ENCODE peak calls at places on chromosome 5, in seven cellular contexts. One of them, this sample, is unnamed.

GRCh38 chr5:531749-532315 is 7.6 kb upstream of the SLC9A3 start:
- DNase-seq in cardiac muscle cell: no peak
- DNase-seq in effector memory CD4-positive, alpha-beta T cell: no peak
- DNase-seq in brain microvascular endothelial cell: no peak
- DNase-seq in dorsolateral prefrontal cortex: no peak
- DNase-seq in coronary artery: no peak
- DNase-seq in neural progenitor cell: no peak
- DNase-seq in this sample: no peak

GRCh38 chr5:141528401-141528984 is 39.6 kb downstream of the PCDHGC5 start:
- DNase-seq in cardiac muscle cell: no peak
- DNase-seq in effector memory CD4-positive, alpha-beta T cell: no peak
- DNase-seq in brain microvascular endothelial cell: no peak
- DNase-seq in dorsolateral prefrontal cortex: no peak
- DNase-seq in coronary artery: no peak
- DNase-seq in neural progenitor cell: no peak
- DNase-seq in this sample: no peak

GRCh38 chr5:170746081-170746951 is 37.2 kb upstream of the GABRP start:
- DNase-seq in cardiac muscle cell: no peak
- DNase-seq in effector memory CD4-positive, alpha-beta T cell: no peak
- DNase-seq in brain microvascular endothelial cell: no peak
- DNase-seq in dorsolateral prefrontal cortex: no peak
- DNase-seq in coronary artery: no peak
- DNase-seq in neural progenitor cell: peak; percentile 21
- DNase-seq in this sample: no peak

GRCh38 chr5:98771389-98772109 is 1.9 kb upstream of the RGMB start:
- DNase-seq in cardiac muscle cell: peak; percentile 88
- DNase-seq in effector memory CD4-positive, alpha-beta T cell: peak; percentile 41
- DNase-seq in brain microvascular endothelial cell: peak; percentile 90
- DNase-seq in dorsolateral prefrontal cortex: peak; percentile 43
- DNase-seq in coronary artery: no peak
- DNase-seq in neural progenitor cell: peak; percentile 87
- DNase-seq in this sample: peak; percentile 64

GRCh38 chr5:169801324-169801777 is 164.3 kb downstream of the DOCK2 start:
- DNase-seq in cardiac muscle cell: no peak
- DNase-seq in effector memory CD4-positive, alpha-beta T cell: no peak
- DNase-seq in brain microvascular endothelial cell: no peak
- DNase-seq in dorsolateral prefrontal cortex: no peak
- DNase-seq in coronary artery: no peak
- DNase-seq in neural progenitor cell: no peak
- DNase-seq in this sample: no peak

GRCh38 chr5:33422191-33422590 is 18.6 kb upstream of the TARS1 start:
- DNase-seq in cardiac muscle cell: no peak
- DNase-seq in effector memory CD4-positive, alpha-beta T cell: no peak
- DNase-seq in brain microvascular endothelial cell: no peak
- DNase-seq in dorsolateral prefrontal cortex: no peak
- DNase-seq in coronary artery: no peak
- DNase-seq in neural progenitor cell: no peak
- DNase-seq in this sample: no peak

GRCh38 chr5:158135682-158136176 is 276.8 kb upstream of the CLINT1 start:
- DNase-seq in cardiac muscle cell: no peak
- DNase-seq in effector memory CD4-positive, alpha-beta T cell: no peak
- DNase-seq in brain microvascular endothelial cell: no peak
- DNase-seq in dorsolateral prefrontal cortex: no peak
- DNase-seq in coronary artery: no peak
- DNase-seq in neural progenitor cell: peak; percentile 90
- DNase-seq in this sample: no peak

GRCh38 chr5:84724683-84725082 is 340.0 kb upstream of the EDIL3 start:
- DNase-seq in cardiac muscle cell: no peak
- DNase-seq in effector memory CD4-positive, alpha-beta T cell: no peak
- DNase-seq in brain microvascular endothelial cell: peak; percentile 76
- DNase-seq in dorsolateral prefrontal cortex: no peak
- DNase-seq in coronary artery: no peak
- DNase-seq in neural progenitor cell: no peak
- DNase-seq in this sample: no peak

GRCh38 chr5:94503677-94504076 is 114.7 kb downstream of the KIAA0825 start:
- DNase-seq in cardiac muscle cell: no peak
- DNase-seq in effector memory CD4-positive, alpha-beta T cell: no peak
- DNase-seq in brain microvascular endothelial cell: no peak
- DNase-seq in dorsolateral prefrontal cortex: no peak
- DNase-seq in coronary artery: no peak
- DNase-seq in neural progenitor cell: no peak
- DNase-seq in this sample: no peak

GRCh38 chr5:82183828-82184227 is 94.3 kb downstream of the RPS23 start:
- DNase-seq in cardiac muscle cell: no peak
- DNase-seq in effector memory CD4-positive, alpha-beta T cell: no peak
- DNase-seq in brain microvascular endothelial cell: no peak
- DNase-seq in dorsolateral prefrontal cortex: no peak
- DNase-seq in coronary artery: no peak
- DNase-seq in neural progenitor cell: no peak
- DNase-seq in this sample: no peak

GRCh38 chr5:169950333-169950732 is 30.0 kb downstream of the INSYN2B start:
- DNase-seq in cardiac muscle cell: no peak
- DNase-seq in effector memory CD4-positive, alpha-beta T cell: no peak
- DNase-seq in brain microvascular endothelial cell: no peak
- DNase-seq in dorsolateral prefrontal cortex: no peak
- DNase-seq in coronary artery: no peak
- DNase-seq in neural progenitor cell: no peak
- DNase-seq in this sample: no peak

GRCh38 chr5:157109744-157110143 is 900 bp upstream of the HAVCR2 start:
- DNase-seq in cardiac muscle cell: peak; percentile 7
- DNase-seq in effector memory CD4-positive, alpha-beta T cell: no peak
- DNase-seq in brain microvascular endothelial cell: no peak
- DNase-seq in dorsolateral prefrontal cortex: no peak
- DNase-seq in coronary artery: no peak
- DNase-seq in neural progenitor cell: no peak
- DNase-seq in this sample: peak; percentile 17

GRCh38 chr5:124927735-124928134 is 181.3 kb upstream of the ZNF608 start:
- DNase-seq in cardiac muscle cell: no peak
- DNase-seq in effector memory CD4-positive, alpha-beta T cell: no peak
- DNase-seq in brain microvascular endothelial cell: peak; percentile 83
- DNase-seq in dorsolateral prefrontal cortex: no peak
- DNase-seq in coronary artery: no peak
- DNase-seq in neural progenitor cell: no peak
- DNase-seq in this sample: no peak

GRCh38 chr5:78574731-78575161 is 73.8 kb downstream of the LHFPL2 start:
- DNase-seq in cardiac muscle cell: peak; percentile 75
- DNase-seq in effector memory CD4-positive, alpha-beta T cell: no peak
- DNase-seq in brain microvascular endothelial cell: peak; percentile 61
- DNase-seq in dorsolateral prefrontal cortex: no peak
- DNase-seq in coronary artery: no peak
- DNase-seq in neural progenitor cell: no peak
- DNase-seq in this sample: no peak

GRCh38 chr5:175520321-175520720 is 42.0 kb downstream of the SFXN1 start:
- DNase-seq in cardiac muscle cell: no peak
- DNase-seq in effector memory CD4-positive, alpha-beta T cell: no peak
- DNase-seq in brain microvascular endothelial cell: no peak
- DNase-seq in dorsolateral prefrontal cortex: no peak
- DNase-seq in coronary artery: no peak
- DNase-seq in neural progenitor cell: no peak
- DNase-seq in this sample: peak; percentile 6

DNA sequence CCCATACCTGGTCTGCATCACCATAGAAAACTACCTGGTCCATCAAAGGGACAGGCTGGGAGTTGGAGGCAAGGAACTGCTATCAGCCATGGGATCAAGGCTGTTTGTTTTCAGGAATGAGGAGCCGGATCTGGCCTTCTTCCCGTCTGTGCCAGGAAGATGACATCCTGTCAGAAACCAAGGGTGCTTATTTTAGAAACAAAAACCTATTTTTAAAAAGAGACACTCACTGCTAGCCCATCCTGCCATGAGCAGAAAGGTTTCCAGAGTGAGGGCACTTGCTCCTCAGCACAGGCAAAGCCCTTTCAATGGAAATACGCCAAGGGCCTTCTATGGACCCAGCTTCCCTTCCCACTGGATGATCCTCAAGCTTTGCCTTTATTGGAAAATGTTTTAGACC is 132.6 kb upstream of the FSTL4 start:
- DNase-seq in cardiac muscle cell: no peak
- DNase-seq in effector memory CD4-positive, alpha-beta T cell: no peak
- DNase-seq in brain microvascular endothelial cell: no peak
- DNase-seq in dorsolateral prefrontal cortex: no peak
- DNase-seq in coronary artery: peak; percentile 12
- DNase-seq in neural progenitor cell: no peak
- DNase-seq in this sample: no peak
- H3K27ac ChIP-seq in cardiac muscle cell: no peak overlapping the region
- H3K27ac ChIP-seq in effector memory CD4-positive, alpha-beta T cell: no peak overlapping the region
- H3K27ac ChIP-seq in brain microvascular endothelial cell: no peak overlapping the region
- H3K27ac ChIP-seq in dorsolateral prefrontal cortex: no peak overlapping the region
- H3K27ac ChIP-seq in coronary artery: no peak overlapping the region
- H3K27ac ChIP-seq in neural progenitor cell: no peak overlapping the region
- H3K27ac ChIP-seq in this sample: no peak overlapping the region

GRCh38 chr5:115600771-115601170 is 1.5 kb downstream of the TICAM2 start:
- DNase-seq in cardiac muscle cell: no peak
- DNase-seq in effector memory CD4-positive, alpha-beta T cell: no peak
- DNase-seq in brain microvascular endothelial cell: no peak
- DNase-seq in dorsolateral prefrontal cortex: no peak
- DNase-seq in coronary artery: no peak
- DNase-seq in neural progenitor cell: no peak
- DNase-seq in this sample: no peak

GRCh38 chr5:115599924-115600323 is 2.4 kb downstream of the TICAM2 start:
- DNase-seq in cardiac muscle cell: no peak
- DNase-seq in effector memory CD4-positive, alpha-beta T cell: no peak
- DNase-seq in brain microvascular endothelial cell: no peak
- DNase-seq in dorsolateral prefrontal cortex: no peak
- DNase-seq in coronary artery: no peak
- DNase-seq in neural progenitor cell: no peak
- DNase-seq in this sample: no peak

GRCh38 chr5:115601709-115602584 is at the start of gene TICAM2:
- DNase-seq in cardiac muscle cell: peak; percentile 15
- DNase-seq in effector memory CD4-positive, alpha-beta T cell: peak; percentile 41
- DNase-seq in brain microvascular endothelial cell: peak; percentile 43
- DNase-seq in dorsolateral prefrontal cortex: peak; percentile 69
- DNase-seq in coronary artery: peak; percentile 79
- DNase-seq in neural progenitor cell: peak; percentile 76
- DNase-seq in this sample: peak; percentile 58

GRCh38 chr5:115602585-115603125 is 376 bp upstream of the TICAM2 start:
- DNase-seq in cardiac muscle cell: no peak
- DNase-seq in effector memory CD4-positive, alpha-beta T cell: no peak
- DNase-seq in brain microvascular endothelial cell: no peak
- DNase-seq in dorsolateral prefrontal cortex: no peak
- DNase-seq in coronary artery: no peak
- DNase-seq in neural progenitor cell: peak; percentile 69
- DNase-seq in this sample: no peak

GRCh38 chr5:115599502-115599901 is 2.8 kb downstream of the TICAM2 start:
- DNase-seq in cardiac muscle cell: no peak
- DNase-seq in effector memory CD4-positive, alpha-beta T cell: no peak
- DNase-seq in brain microvascular endothelial cell: peak; percentile 41
- DNase-seq in dorsolateral prefrontal cortex: no peak
- DNase-seq in coronary artery: no peak
- DNase-seq in neural progenitor cell: no peak
- DNase-seq in this sample: no peak
- H3K27ac ChIP-seq in cardiac muscle cell: no peak overlapping the region
- H3K27ac ChIP-seq in effector memory CD4-positive, alpha-beta T cell: no peak overlapping the region
- H3K27ac ChIP-seq in brain microvascular endothelial cell: no peak overlapping the region
- H3K27ac ChIP-seq in dorsolateral prefrontal cortex: peak overlapping the region; percentile 16
- H3K27ac ChIP-seq in coronary artery: peak overlapping the region; percentile 59
- H3K27ac ChIP-seq in neural progenitor cell: no peak overlapping the region
- H3K27ac ChIP-seq in this sample: no peak overlapping the region

DNA sequence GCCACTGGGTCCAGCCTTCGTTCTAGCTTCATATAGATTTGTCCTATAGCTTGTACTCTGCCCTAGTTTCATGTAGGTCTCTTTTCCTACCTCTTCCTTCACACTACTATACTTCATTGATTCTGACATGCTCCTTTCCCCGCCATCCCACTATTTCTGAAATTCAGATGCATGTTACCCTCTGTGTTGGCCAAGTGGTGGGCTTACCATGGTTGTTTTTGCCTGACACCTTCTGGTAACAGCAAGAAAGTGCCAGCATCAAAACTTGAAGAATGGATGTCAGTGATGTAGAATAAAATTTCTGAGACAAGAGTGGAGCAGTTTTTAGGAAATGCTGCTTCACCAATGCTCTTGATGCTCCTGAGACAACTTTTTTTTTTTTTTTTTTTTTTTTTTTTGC is 19.5 kb upstream of the SERINC5 start:
- DNase-seq in cardiac muscle cell: peak; percentile 54
- DNase-seq in effector memory CD4-positive, alpha-beta T cell: no peak
- DNase-seq in brain microvascular endothelial cell: no peak
- DNase-seq in dorsolateral prefrontal cortex: no peak
- DNase-seq in coronary artery: no peak
- DNase-seq in neural progenitor cell: peak; percentile 57
- DNase-seq in this sample: no peak
- H3K27ac ChIP-seq in cardiac muscle cell: no peak overlapping the region
- H3K27ac ChIP-seq in effector memory CD4-positive, alpha-beta T cell: no peak overlapping the region
- H3K27ac ChIP-seq in brain microvascular endothelial cell: no peak overlapping the region
- H3K27ac ChIP-seq in dorsolateral prefrontal cortex: no peak overlapping the region
- H3K27ac ChIP-seq in coronary artery: no peak overlapping the region
- H3K27ac ChIP-seq in neural progenitor cell: no peak overlapping the region
- H3K27ac ChIP-seq in this sample: no peak overlapping the region

GRCh38 chr5:168796840-168797548 is 217.8 kb upstream of the PANK3 start:
- DNase-seq in cardiac muscle cell: no peak
- DNase-seq in effector memory CD4-positive, alpha-beta T cell: no peak
- DNase-seq in brain microvascular endothelial cell: no peak
- DNase-seq in dorsolateral prefrontal cortex: no peak
- DNase-seq in coronary artery: no peak
- DNase-seq in neural progenitor cell: peak; percentile 23
- DNase-seq in this sample: no peak
- H3K27ac ChIP-seq in cardiac muscle cell: no peak overlapping the region
- H3K27ac ChIP-seq in effector memory CD4-positive, alpha-beta T cell: no peak overlapping the region
- H3K27ac ChIP-seq in brain microvascular endothelial cell: no peak overlapping the region
- H3K27ac ChIP-seq in dorsolateral prefrontal cortex: peak overlapping the region; percentile 69
- H3K27ac ChIP-seq in coronary artery: no peak overlapping the region
- H3K27ac ChIP-seq in neural progenitor cell: no peak overlapping the region
- H3K27ac ChIP-seq in this sample: no peak overlapping the region

GRCh38 chr5:51988561-51988960 is 605.3 kb downstream of the ISL1 start:
- DNase-seq in cardiac muscle cell: no peak
- DNase-seq in effector memory CD4-positive, alpha-beta T cell: no peak
- DNase-seq in brain microvascular endothelial cell: no peak
- DNase-seq in dorsolateral prefrontal cortex: no peak
- DNase-seq in coronary artery: no peak
- DNase-seq in neural progenitor cell: no peak
- DNase-seq in this sample: no peak
- H3K27ac ChIP-seq in cardiac muscle cell: no peak overlapping the region
- H3K27ac ChIP-seq in effector memory CD4-positive, alpha-beta T cell: no peak overlapping the region
- H3K27ac ChIP-seq in brain microvascular endothelial cell: no peak overlapping the region
- H3K27ac ChIP-seq in dorsolateral prefrontal cortex: no peak overlapping the region
- H3K27ac ChIP-seq in coronary artery: no peak overlapping the region
- H3K27ac ChIP-seq in neural progenitor cell: no peak overlapping the region
- H3K27ac ChIP-seq in this sample: no peak overlapping the region

GRCh38 chr5:76810236-76810635 is 8.6 kb upstream of the F2RL1 start:
- DNase-seq in cardiac muscle cell: no peak
- DNase-seq in effector memory CD4-positive, alpha-beta T cell: no peak
- DNase-seq in brain microvascular endothelial cell: no peak
- DNase-seq in dorsolateral prefrontal cortex: no peak
- DNase-seq in coronary artery: no peak
- DNase-seq in neural progenitor cell: no peak
- DNase-seq in this sample: no peak

GRCh38 chr5:76809141-76809540 is 9.7 kb upstream of the F2RL1 start:
- DNase-seq in cardiac muscle cell: no peak
- DNase-seq in effector memory CD4-positive, alpha-beta T cell: no peak
- DNase-seq in brain microvascular endothelial cell: no peak
- DNase-seq in dorsolateral prefrontal cortex: no peak
- DNase-seq in coronary artery: no peak
- DNase-seq in neural progenitor cell: no peak
- DNase-seq in this sample: no peak

GRCh38 chr5:76811214-76811613 is 7.6 kb upstream of the F2RL1 start:
- DNase-seq in cardiac muscle cell: no peak
- DNase-seq in effector memory CD4-positive, alpha-beta T cell: no peak
- DNase-seq in brain microvascular endothelial cell: peak; percentile 76
- DNase-seq in dorsolateral prefrontal cortex: no peak
- DNase-seq in coronary artery: no peak
- DNase-seq in neural progenitor cell: no peak
- DNase-seq in this sample: no peak

GRCh38 chr5:76816110-76816831 is 2.6 kb upstream of the F2RL1 start:
- DNase-seq in cardiac muscle cell: no peak
- DNase-seq in effector memory CD4-positive, alpha-beta T cell: no peak
- DNase-seq in brain microvascular endothelial cell: no peak
- DNase-seq in dorsolateral prefrontal cortex: no peak
- DNase-seq in coronary artery: no peak
- DNase-seq in neural progenitor cell: no peak
- DNase-seq in this sample: no peak

GRCh38 chr5:76813982-76814562 is 4.8 kb upstream of the F2RL1 start:
- DNase-seq in cardiac muscle cell: no peak
- DNase-seq in effector memory CD4-positive, alpha-beta T cell: no peak
- DNase-seq in brain microvascular endothelial cell: peak; percentile 95
- DNase-seq in dorsolateral prefrontal cortex: no peak
- DNase-seq in coronary artery: no peak
- DNase-seq in neural progenitor cell: no peak
- DNase-seq in this sample: no peak
- H3K27ac ChIP-seq in cardiac muscle cell: no peak overlapping the region
- H3K27ac ChIP-seq in effector memory CD4-positive, alpha-beta T cell: no peak overlapping the region
- H3K27ac ChIP-seq in brain microvascular endothelial cell: peak overlapping the region; percentile 66
- H3K27ac ChIP-seq in dorsolateral prefrontal cortex: no peak overlapping the region
- H3K27ac ChIP-seq in coronary artery: no peak overlapping the region
- H3K27ac ChIP-seq in neural progenitor cell: no peak overlapping the region
- H3K27ac ChIP-seq in this sample: no peak overlapping the region